ENCODE peak calls at places on chromosome 19, in five cellular contexts. One of them, this sample, is unnamed.

GRCh38 chr19:33398361-33399060 is 25.0 kb downstream of the CEBPG start:
- DNase-seq in EL: no peak
- DNase-seq in activated CD8-positive, alpha-beta memory T cell treated with anti-CD3 and anti-CD28 coated beads, Interleukin-2, amount 10 ng/mL, durations not matched to agents 7 days and 5 days: no peak
- DNase-seq in epithelial cell of esophagus: no peak
- DNase-seq in NCI-H2081: no peak
- DNase-seq in this sample: no peak

GRCh38 chr19:18507727-18508440 is 14.0 kb downstream of the ELL start:
- DNase-seq in activated CD8-positive, alpha-beta memory T cell treated with anti-CD3 and anti-CD28 coated beads, Interleukin-2, amount 10 ng/mL, durations not matched to agents 7 days and 5 days: no peak
- DNase-seq in epithelial cell of esophagus: no peak
- DNase-seq in NCI-H2081: no peak
- DNase-seq in EL: no peak
- DNase-seq in this sample: peak; percentile 74

GRCh38 chr19:17579523-17580244 is 24.2 kb downstream of the COLGALT1 start:
- DNase-seq in EL: peak; percentile 61
- DNase-seq in NCI-H2081: no peak
- DNase-seq in epithelial cell of esophagus: peak; percentile 77
- DNase-seq in activated CD8-positive, alpha-beta memory T cell treated with anti-CD3 and anti-CD28 coated beads, Interleukin-2, amount 10 ng/mL, durations not matched to agents 7 days and 5 days: no peak
- DNase-seq in this sample: peak; percentile 75

GRCh38 chr19:44807162-44807561 is 1.7 kb upstream of the BCAM start:
- DNase-seq in NCI-H2081: peak; percentile 53
- DNase-seq in epithelial cell of esophagus: peak; percentile 95
- DNase-seq in activated CD8-positive, alpha-beta memory T cell treated with anti-CD3 and anti-CD28 coated beads, Interleukin-2, amount 10 ng/mL, durations not matched to agents 7 days and 5 days: no peak
- DNase-seq in EL: no peak
- DNase-seq in this sample: peak; percentile 71

GRCh38 chr19:38970664-38971532 is 4.6 kb downstream of the FBXO17 start:
- DNase-seq in epithelial cell of esophagus: peak; percentile 7
- DNase-seq in EL: no peak
- DNase-seq in activated CD8-positive, alpha-beta memory T cell treated with anti-CD3 and anti-CD28 coated beads, Interleukin-2, amount 10 ng/mL, durations not matched to agents 7 days and 5 days: no peak
- DNase-seq in NCI-H2081: no peak
- DNase-seq in this sample: no peak

GRCh38 chr19:45130888-45131615 is 29.7 kb downstream of the NKPD1 start:
- DNase-seq in activated CD8-positive, alpha-beta memory T cell treated with anti-CD3 and anti-CD28 coated beads, Interleukin-2, amount 10 ng/mL, durations not matched to agents 7 days and 5 days: no peak
- DNase-seq in epithelial cell of esophagus: peak; percentile 61
- DNase-seq in EL: no peak
- DNase-seq in NCI-H2081: peak; percentile 95
- DNase-seq in this sample: no peak

GRCh38 chr19:35207391-35207871 is 21.1 kb downstream of the FAM187B start:
- DNase-seq in epithelial cell of esophagus: peak; percentile 22
- DNase-seq in EL: no peak
- DNase-seq in activated CD8-positive, alpha-beta memory T cell treated with anti-CD3 and anti-CD28 coated beads, Interleukin-2, amount 10 ng/mL, durations not matched to agents 7 days and 5 days: peak; percentile 40
- DNase-seq in NCI-H2081: no peak
- DNase-seq in this sample: no peak

GRCh38 chr19:49142866-49143335 is 12.3 kb downstream of the HRC start:
- DNase-seq in epithelial cell of esophagus: peak; percentile 91
- DNase-seq in activated CD8-positive, alpha-beta memory T cell treated with anti-CD3 and anti-CD28 coated beads, Interleukin-2, amount 10 ng/mL, durations not matched to agents 7 days and 5 days: peak; percentile 85
- DNase-seq in NCI-H2081: peak; percentile 60
- DNase-seq in EL: peak; percentile 95
- DNase-seq in this sample: peak; percentile 88

GRCh38 chr19:32830231-32831014 is 39.1 kb downstream of the SLC7A9 start:
- DNase-seq in EL: peak; percentile 90
- DNase-seq in epithelial cell of esophagus: no peak
- DNase-seq in activated CD8-positive, alpha-beta memory T cell treated with anti-CD3 and anti-CD28 coated beads, Interleukin-2, amount 10 ng/mL, durations not matched to agents 7 days and 5 days: no peak
- DNase-seq in NCI-H2081: no peak
- DNase-seq in this sample: no peak

GRCh38 chr19:12899891-12900518 is 9.0 kb downstream of the GCDH start:
- DNase-seq in EL: no peak
- DNase-seq in NCI-H2081: no peak
- DNase-seq in epithelial cell of esophagus: no peak
- DNase-seq in activated CD8-positive, alpha-beta memory T cell treated with anti-CD3 and anti-CD28 coated beads, Interleukin-2, amount 10 ng/mL, durations not matched to agents 7 days and 5 days: peak; percentile 82
- DNase-seq in this sample: no peak

GRCh38 chr19:40744554-40745401 is 5.5 kb downstream of the ACTMAP start:
- DNase-seq in EL: no peak
- DNase-seq in NCI-H2081: no peak
- DNase-seq in epithelial cell of esophagus: no peak
- DNase-seq in activated CD8-positive, alpha-beta memory T cell treated with anti-CD3 and anti-CD28 coated beads, Interleukin-2, amount 10 ng/mL, durations not matched to agents 7 days and 5 days: peak; percentile 63
- DNase-seq in this sample: no peak

GRCh38 chr19:23925285-23925684 is 10.6 kb downstream of the ZNF726 start:
- DNase-seq in EL: no peak
- DNase-seq in epithelial cell of esophagus: no peak
- DNase-seq in activated CD8-positive, alpha-beta memory T cell treated with anti-CD3 and anti-CD28 coated beads, Interleukin-2, amount 10 ng/mL, durations not matched to agents 7 days and 5 days: no peak
- DNase-seq in NCI-H2081: no peak
- DNase-seq in this sample: no peak

GRCh38 chr19:1407662-1408299 is 395 bp downstream of the DAZAP1 start:
- DNase-seq in epithelial cell of esophagus: peak; percentile 47
- DNase-seq in EL: peak; percentile 37
- DNase-seq in activated CD8-positive, alpha-beta memory T cell treated with anti-CD3 and anti-CD28 coated beads, Interleukin-2, amount 10 ng/mL, durations not matched to agents 7 days and 5 days: peak; percentile 69
- DNase-seq in NCI-H2081: no peak
- DNase-seq in this sample: no peak

GRCh38 chr19:38990949-38991697 is 15.6 kb upstream of the FBXO17 start:
- DNase-seq in NCI-H2081: no peak
- DNase-seq in epithelial cell of esophagus: no peak
- DNase-seq in EL: peak; percentile 76
- DNase-seq in activated CD8-positive, alpha-beta memory T cell treated with anti-CD3 and anti-CD28 coated beads, Interleukin-2, amount 10 ng/mL, durations not matched to agents 7 days and 5 days: no peak
- DNase-seq in this sample: no peak

GRCh38 chr19:51026554-51026831 is at the start of gene KLK11:
- DNase-seq in epithelial cell of esophagus: no peak
- DNase-seq in NCI-H2081: no peak
- DNase-seq in activated CD8-positive, alpha-beta memory T cell treated with anti-CD3 and anti-CD28 coated beads, Interleukin-2, amount 10 ng/mL, durations not matched to agents 7 days and 5 days: no peak
- DNase-seq in EL: no peak
- DNase-seq in this sample: no peak

GRCh38 chr19:4334929-4335833 is 3.4 kb downstream of the STAP2 start:
- DNase-seq in epithelial cell of esophagus: no peak
- DNase-seq in NCI-H2081: no peak
- DNase-seq in EL: no peak
- DNase-seq in activated CD8-positive, alpha-beta memory T cell treated with anti-CD3 and anti-CD28 coated beads, Interleukin-2, amount 10 ng/mL, durations not matched to agents 7 days and 5 days: no peak
- DNase-seq in this sample: no peak

GRCh38 chr19:38229585-38230073 is 5.6 kb upstream of the DPF1 start:
- DNase-seq in EL: peak; percentile 91
- DNase-seq in epithelial cell of esophagus: peak; percentile 73
- DNase-seq in NCI-H2081: peak; percentile 69
- DNase-seq in activated CD8-positive, alpha-beta memory T cell treated with anti-CD3 and anti-CD28 coated beads, Interleukin-2, amount 10 ng/mL, durations not matched to agents 7 days and 5 days: peak; percentile 76
- DNase-seq in this sample: peak; percentile 37

GRCh38 chr19:5621945-5622464 is 571 bp downstream of the SAFB2 start:
- DNase-seq in activated CD8-positive, alpha-beta memory T cell treated with anti-CD3 and anti-CD28 coated beads, Interleukin-2, amount 10 ng/mL, durations not matched to agents 7 days and 5 days: peak; percentile 59
- DNase-seq in NCI-H2081: no peak
- DNase-seq in EL: no peak
- DNase-seq in epithelial cell of esophagus: peak; percentile 36
- DNase-seq in this sample: no peak

GRCh38 chr19:42285988-42286348 is 16.0 kb upstream of the PRR19 start:
- DNase-seq in epithelial cell of esophagus: no peak
- DNase-seq in NCI-H2081: no peak
- DNase-seq in activated CD8-positive, alpha-beta memory T cell treated with anti-CD3 and anti-CD28 coated beads, Interleukin-2, amount 10 ng/mL, durations not matched to agents 7 days and 5 days: no peak
- DNase-seq in EL: no peak
- DNase-seq in this sample: no peak